ENCODE peak calls at places on chromosomes 3 and 15, in six cellular contexts. W is IMR-90, Y is tibial nerve, P is body of pancreas, V is A549, H is thyroid gland. M is an unnamed sample. For H3K4me1, the result is how much of the 10 kb centered on the place peaks cover.

GRCh38 chr3:42702066-42702951 is at the start of gene HHATL:
- DNase-seq in W (no peak), Y (no peak), P (no peak), V (no peak), H (peak), M (no peak)

GRCh38 chr15:99431661-99432091 is 134.1 kb upstream of the MEF2A start:
- DNase-seq in W (no peak), Y (no peak), P (no peak), V (no peak), H (no peak), M (peak)

GRCh38 chr3:94162700-94163099 is 99.8 kb downstream of the NSUN3 start:
- DNase-seq in W (peak), Y (no peak), P (no peak), V (peak), H (no peak), M (no peak)

GRCh38 chr3:7879572-7879971 is 622.1 kb upstream of the LMCD1 start:
- DNase-seq in W (no peak), Y (no peak), P (no peak), V (no peak), H (no peak), M (no peak)

GRCh38 chr15:95371664-95372063 is 958.8 kb upstream of the NR2F2 start:
- DNase-seq in W (peak), Y (no peak), P (no peak), V (peak), H (no peak), M (no peak)

GRCh38 chr3:15097889-15098288 is 1.1 kb downstream of the RBSN start:
- DNase-seq in W (no peak), Y (no peak), P (no peak), V (no peak), H (no peak), M (no peak)

GRCh38 chr3:134357914-134358811 is 16.1 kb downstream of the AMOTL2 start:
- DNase-seq in W (peak), Y (peak), P (peak), V (peak), H (peak), M (no peak)

GRCh38 chr15:50162988-50163718 is 18.8 kb upstream of the SLC27A2 start:
- DNase-seq in W (no peak), Y (no peak), P (no peak), V (peak), H (no peak), M (no peak)

GRCh38 chr15:49064281-49064653 is 18.0 kb upstream of the SECISBP2L start:
- DNase-seq in W (no peak), Y (no peak), P (no peak), V (no peak), H (no peak), M (no peak)

GRCh38 chr3:153673853-153674252 is 447.3 kb upstream of the ARHGEF26 start:
- DNase-seq in W (no peak), Y (no peak), P (no peak), V (no peak), H (no peak), M (no peak)

GRCh38 chr15:42010434-42010833 is 10.4 kb downstream of the PLA2G4E start:
- DNase-seq in W (no peak), Y (no peak), P (no peak), V (no peak), H (no peak), M (no peak)

GRCh38 chr3:43349759-43350158 is 63.4 kb downstream of the SNRK start:
- DNase-seq in W (peak), Y (no peak), P (no peak), V (no peak), H (no peak), M (no peak)

DNA sequence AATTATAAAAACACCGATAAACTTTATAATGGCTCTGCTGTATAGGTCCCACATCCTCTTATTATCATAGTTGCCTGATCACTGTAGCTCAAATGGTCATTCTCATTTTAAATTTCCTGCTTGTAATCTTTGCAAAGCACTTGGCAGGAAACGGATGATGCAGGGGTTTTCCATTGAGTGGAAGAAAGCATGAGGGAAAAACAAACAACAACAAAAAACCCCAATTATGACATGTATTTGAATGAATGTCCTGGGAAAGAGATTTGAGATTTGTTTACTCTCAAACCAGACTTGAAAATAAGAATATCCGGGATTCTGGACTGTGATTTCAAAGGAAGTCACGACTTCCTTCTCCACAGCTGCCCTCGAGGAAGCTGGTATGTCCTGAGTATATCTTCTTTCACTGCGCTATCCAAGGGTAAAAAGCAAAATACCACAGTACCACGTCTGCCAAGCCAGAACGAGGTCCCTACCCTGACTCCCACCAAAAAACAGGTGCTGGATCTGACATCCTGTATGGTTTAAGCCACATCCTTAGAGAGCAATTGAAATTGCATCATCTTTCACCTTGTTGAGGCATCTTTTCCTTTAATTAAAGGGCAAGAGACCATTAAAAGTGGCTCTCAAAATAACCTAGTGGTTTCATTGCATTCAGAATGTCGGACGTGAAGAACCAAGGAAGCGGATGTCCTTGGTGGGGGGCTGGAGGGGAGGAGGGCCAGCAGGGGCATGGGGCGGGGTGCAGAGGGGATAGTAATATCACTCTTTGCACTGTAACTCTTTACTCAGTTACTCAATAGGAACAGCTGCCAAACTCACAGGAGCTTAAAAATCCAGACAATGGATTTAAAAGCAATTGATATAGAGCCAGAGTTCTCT is 13.5 kb upstream of the TIPIN start:
- DNase-seq in W (peak), Y (no peak), P (no peak), V (peak), H (no peak), M (no peak)
- H3K4me3 ChIP-seq in W (no peak), Y (peak), P (no peak), V (peak), H (no peak), M (peak)

DNA sequence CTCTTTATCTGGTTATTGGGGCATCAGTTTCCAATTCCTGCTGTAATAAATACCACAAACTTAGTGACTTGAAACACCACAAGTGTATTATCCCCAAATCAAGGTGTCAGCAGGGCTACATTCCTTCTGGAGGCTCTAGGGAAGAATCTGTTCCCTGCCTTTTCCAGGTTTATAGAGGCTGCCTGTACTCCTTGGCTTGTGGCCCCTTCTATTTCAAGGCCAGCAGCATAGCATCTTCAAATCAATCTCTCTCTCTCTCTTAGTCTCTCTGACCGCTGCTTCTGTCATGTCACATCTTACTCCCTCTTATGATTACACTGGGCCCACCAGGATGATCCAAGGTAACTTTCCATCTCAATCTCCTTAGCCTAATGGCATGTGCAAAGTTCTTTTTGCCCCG is 44.9 kb upstream of the CA12 start:
- DNase-seq in W (no peak), Y (no peak), P (no peak), V (no peak), H (no peak), M (no peak)
- TF ChIP-seq POLR2A in W (no peak), Y (no peak), P (no peak), V (no peak), H (no peak), M (no peak)

GRCh38 chr3:184757010-184757651 is 45.3 kb upstream of the MAGEF1 start:
- DNase-seq in W (peak), Y (peak), P (no peak), V (no peak), H (peak), M (peak)

GRCh38 chr3:184756151-184756681 is 44.4 kb upstream of the MAGEF1 start:
- DNase-seq in W (no peak), Y (no peak), P (no peak), V (no peak), H (no peak), M (no peak)

GRCh38 chr3:184758056-184758455 is 46.2 kb upstream of the MAGEF1 start:
- DNase-seq in W (no peak), Y (no peak), P (no peak), V (no peak), H (no peak), M (no peak)

GRCh38 chr3:184752361-184752760 is 40.5 kb upstream of the MAGEF1 start:
- DNase-seq in W (no peak), Y (no peak), P (no peak), V (no peak), H (no peak), M (no peak)

GRCh38 chr3:184755315-184755731 is 43.5 kb upstream of the MAGEF1 start:
- DNase-seq in W (no peak), Y (no peak), P (no peak), V (no peak), H (no peak), M (no peak)
- H3K4me1 ChIP-seq in W (under half), Y (under half), P (half or more), V (under half), H (under half), M (under half)

GRCh38 chr3:184716652-184717607 is 5.1 kb upstream of the MAGEF1 start:
- DNase-seq in W (peak), Y (peak), P (no peak), V (no peak), H (peak), M (no peak)
- H3K4me3 ChIP-seq in W (peak), Y (peak), P (no peak), V (no peak), H (no peak), M (no peak)

GRCh38 chr3:63863150-63864007 is at the start of the genes ATXN7 and THOC7:
- DNase-seq in W (peak), Y (peak), P (peak), V (peak), H (peak), M (peak)
- TF ChIP-seq POLR2A in W (no peak), Y (no peak), P (peak), V (peak), H (no peak), M (no peak)

GRCh38 chr15:77580991-77581682 is 51.6 kb downstream of the LINGO1 start:
- DNase-seq in W (no peak), Y (no peak), P (no peak), V (no peak), H (peak), M (no peak)

GRCh38 chr15:77581896-77582569 is 50.7 kb downstream of the LINGO1 start:
- DNase-seq in W (no peak), Y (no peak), P (no peak), V (no peak), H (peak), M (peak)

GRCh38 chr15:77584201-77584600 is 48.5 kb downstream of the LINGO1 start:
- DNase-seq in W (no peak), Y (no peak), P (no peak), V (no peak), H (no peak), M (no peak)

GRCh38 chr15:77584691-77585090 is 48.0 kb downstream of the LINGO1 start:
- DNase-seq in W (no peak), Y (no peak), P (no peak), V (no peak), H (peak), M (no peak)

DNA sequence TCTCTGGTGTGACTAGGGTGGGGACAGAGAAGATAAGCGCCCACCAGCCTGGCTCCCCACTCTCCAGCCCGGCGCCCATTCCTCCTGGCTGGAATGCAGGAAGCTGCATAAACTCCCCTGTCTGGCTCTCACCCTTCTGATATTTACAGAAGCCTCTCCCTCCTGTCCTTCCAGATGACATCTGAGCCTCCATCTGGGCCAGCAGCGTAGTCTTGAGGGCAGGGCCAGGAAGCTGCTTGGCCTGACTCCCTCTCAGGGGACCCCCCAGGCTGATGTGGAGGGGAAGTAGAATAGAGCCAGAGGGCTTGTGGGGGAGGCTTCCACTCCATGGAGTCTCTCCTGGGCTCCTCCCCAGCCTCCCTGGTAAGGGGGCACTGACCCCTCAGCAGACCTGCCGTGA is 49.9 kb downstream of the LINGO1 start:
- DNase-seq in W (no peak), Y (no peak), P (no peak), V (no peak), H (no peak), M (peak)
- H3K4me1 ChIP-seq in W (under half), Y (under half), P (under half), V (under half), H (under half), M (under half)

DNA sequence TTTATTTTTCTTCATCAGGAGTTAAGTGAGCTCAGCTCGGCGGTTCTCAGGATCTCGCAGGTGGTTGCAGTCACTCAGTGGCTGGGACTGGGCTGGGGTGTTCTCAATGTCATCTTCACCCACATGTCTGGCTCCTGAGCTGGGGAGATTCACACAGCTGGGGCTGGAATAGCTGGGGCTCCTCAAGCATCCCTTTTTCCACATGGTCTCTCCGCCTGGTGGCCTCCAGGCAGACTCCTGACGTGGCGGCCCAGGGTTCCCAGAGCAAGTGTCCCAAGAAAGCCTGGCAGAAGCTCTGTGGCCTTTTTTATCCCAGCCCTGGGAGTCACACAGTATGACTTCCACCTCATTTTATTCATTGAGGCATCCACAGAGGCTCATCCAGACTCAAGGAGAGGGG is 84.1 kb upstream of the ANKRD34C start:
- DNase-seq in W (no peak), Y (no peak), P (no peak), V (no peak), H (no peak), M (no peak)
- H3K4me3 ChIP-seq in W (no peak), Y (no peak), P (no peak), V (no peak), H (no peak), M (no peak)

GRCh38 chr3:140943781-140944547 is 2.3 kb downstream of the SLC25A36 start:
- DNase-seq in W (no peak), Y (no peak), P (no peak), V (no peak), H (no peak), M (no peak)

GRCh38 chr3:140942221-140943104 is 827 bp downstream of the SLC25A36 start:
- DNase-seq in W (peak), Y (peak), P (peak), V (peak), H (peak), M (peak)

GRCh38 chr3:140941090-140941433 is 574 bp upstream of the SLC25A36 start:
- DNase-seq in W (no peak), Y (no peak), P (no peak), V (no peak), H (no peak), M (no peak)

GRCh38 chr3:140941434-140942220 is at the start of gene SLC25A36:
- DNase-seq in W (peak), Y (peak), P (peak), V (peak), H (peak), M (peak)
- TF ChIP-seq POLR2A in W (peak), Y (peak), P (peak), V (peak), H (peak), M (peak)

DNA sequence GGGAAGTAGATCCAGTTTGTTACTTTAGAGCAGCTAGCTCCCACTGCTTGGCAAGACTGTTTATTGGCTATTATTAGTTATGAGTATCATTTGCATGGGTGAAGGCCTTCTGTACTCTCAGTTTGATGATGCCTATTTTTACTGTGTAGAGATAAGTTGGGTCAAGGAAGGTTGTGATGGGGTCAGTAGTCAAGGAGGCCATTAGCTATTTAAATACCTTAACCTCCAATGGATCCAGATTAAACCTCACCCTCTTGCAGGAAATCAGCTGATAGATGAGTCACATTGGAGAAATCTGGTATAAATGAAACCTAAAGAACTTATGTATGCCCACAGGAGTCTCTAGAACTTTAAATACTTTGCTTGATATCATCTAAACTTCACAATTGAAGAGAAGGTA is 45.0 kb downstream of the THBS1 start:
- DNase-seq in W (peak), Y (no peak), P (no peak), V (no peak), H (no peak), M (no peak)
- H3K4me1 ChIP-seq in W (under half), Y (under half), P (under half), V (under half), H (under half), M (half or more)

GRCh38 chr15:89496155-89497098 is at the start of gene RHCG:
- DNase-seq in W (peak), Y (no peak), P (peak), V (peak), H (peak), M (peak)
- H3K4me3 ChIP-seq in W (no peak), Y (peak), P (no peak), V (peak), H (no peak), M (no peak)